ENCODE peak calls at places on chromosomes 12 and 14, in four cellular contexts. Y, E, K and F are unnamed samples.

GRCh38 chr12:70823182-70823976 is 97.2 kb downstream of the PTPRR start:
- DNase-seq in Y (no peak), K (no peak), E (no peak), F (no peak)

GRCh38 chr12:85580562-85581168 is 255.5 kb downstream of the RASSF9 start:
- DNase-seq in E (no peak), Y (no peak), K (no peak), F (no peak)

GRCh38 chr12:34595749-34596733 is 573.7 kb downstream of the ALG10 start:
- DNase-seq in E (peak; percentile 30), K (no peak), Y (peak; percentile 21), F (peak; percentile 0)

GRCh38 chr12:75658286-75658685 is 146.9 kb upstream of the KRR1 start:
- DNase-seq in K (no peak), E (no peak), Y (no peak), F (no peak)

GRCh38 chr14:100767003-100767787 is 40.5 kb downstream of the DLK1 start:
- DNase-seq in E (no peak), K (no peak), Y (no peak), F (no peak)

GRCh38 chr12:1501695-1502440 is 92.5 kb downstream of the FBXL14 start:
- DNase-seq in E (no peak), Y (no peak), K (no peak), F (no peak)

GRCh38 chr12:7324176-7324575 is 20.3 kb downstream of the ACSM4 start:
- DNase-seq in Y (no peak), K (no peak), E (no peak), F (no peak)

GRCh38 chr12:87428701-87429277 is 600.4 kb downstream of the C12orf50 start:
- DNase-seq in Y (no peak), K (no peak), E (no peak), F (no peak)

GRCh38 chr14:30957813-30958370 is 67.6 kb upstream of the AP4S1 start:
- DNase-seq in E (no peak), K (no peak), Y (no peak), F (no peak)

GRCh38 chr12:47833591-47834012 is 13.9 kb upstream of the HDAC7 start:
- DNase-seq in K (no peak), E (no peak), Y (no peak), F (no peak)

GRCh38 chr14:97010491-97011160 is 213.4 kb downstream of the VRK1 start:
- DNase-seq in E (no peak), Y (no peak), K (no peak), F (no peak)

GRCh38 chr12:79378496-79378895 is 312.3 kb downstream of the PAWR start:
- DNase-seq in K (peak; percentile 10), Y (no peak), E (no peak), F (no peak)

GRCh38 chr14:55450124-55450523 is 9.7 kb upstream of the TBPL2 start:
- DNase-seq in E (no peak), Y (no peak), K (no peak), F (no peak)

GRCh38 chr14:74846968-74847549 is 28.9 kb downstream of the PROX2 start:
- DNase-seq in E (no peak), K (peak; percentile 62), Y (no peak), F (no peak)

GRCh38 chr12:44317651-44318126 is 481.8 kb downstream of the TMEM117 start:
- DNase-seq in E (peak; percentile 37), Y (no peak), K (peak; percentile 35), F (no peak)

GRCh38 chr14:81571437-81571836 is 37.8 kb upstream of the SEL1L start:
- DNase-seq in K (no peak), E (no peak), Y (no peak), F (no peak)

GRCh38 chr12:6036509-6036908 is 88.0 kb downstream of the VWF start:
- DNase-seq in K (no peak), E (no peak), Y (no peak), F (no peak)

GRCh38 chr14:53596845-53597525 is 359.6 kb downstream of the BMP4 start:
- DNase-seq in Y (no peak), K (no peak), E (no peak), F (no peak)

GRCh38 chr12:52089491-52089890 is 10.0 kb downstream of the SMIM41 start:
- DNase-seq in Y (peak; percentile 36), E (no peak), K (no peak), F (no peak)

GRCh38 chr14:89241265-89241664 is 175.8 kb downstream of the FOXN3 start:
- DNase-seq in K (no peak), E (no peak), Y (no peak), F (no peak)

GRCh38 chr12:2925322-2925995 is 33.7 kb upstream of the TEAD4 start:
- DNase-seq in K (peak; percentile 32), E (no peak), Y (no peak), F (no peak)

GRCh38 chr14:55382483-55382882 is 29.1 kb downstream of the ATG14 start:
- DNase-seq in E (no peak), Y (no peak), K (peak; percentile 51), F (no peak)

GRCh38 chr14:67187210-67187609 is 2.0 kb upstream of the GARIN2 start:
- DNase-seq in E (no peak), K (peak; percentile 84), Y (no peak), F (no peak)

GRCh38 chr12:6437586-6437985 is 7.2 kb upstream of the CD27 start:
- DNase-seq in E (no peak), K (no peak), Y (no peak), F (no peak)

DNA sequence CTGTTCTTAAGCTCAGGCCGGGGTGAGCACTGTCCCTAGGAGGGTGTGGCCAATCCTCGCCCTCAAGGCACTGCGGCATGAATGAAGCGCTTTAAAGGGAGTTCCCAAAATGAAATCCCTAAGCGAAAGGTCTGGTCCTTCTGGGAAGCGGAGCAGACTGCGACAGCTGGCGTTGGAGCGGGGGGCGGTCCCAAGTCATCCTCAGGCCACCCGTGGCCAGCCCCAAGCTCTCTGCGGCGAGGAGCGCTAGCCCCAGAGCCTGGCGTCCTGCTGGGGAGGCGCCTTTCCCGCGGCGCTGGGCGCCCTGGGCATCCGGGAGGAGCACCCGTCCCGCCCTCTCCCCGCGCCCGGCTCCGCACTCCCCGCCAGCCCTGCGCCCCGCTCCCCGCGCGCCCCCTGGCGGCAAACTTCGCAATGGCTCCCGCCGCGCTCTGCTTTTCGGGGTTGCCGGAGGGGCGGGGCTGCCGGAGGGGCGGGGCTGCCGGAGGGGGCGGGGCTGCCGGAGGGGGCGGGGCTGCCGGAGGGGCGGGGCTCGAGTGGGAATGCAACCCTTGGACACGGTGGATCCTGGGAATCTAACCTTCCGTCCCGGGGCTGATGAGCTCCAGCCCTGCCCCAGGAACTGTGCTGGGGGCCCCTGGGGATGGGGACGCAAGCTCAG is 25.4 kb downstream of the ZBTB42 start:
- DNase-seq in Y (peak; percentile 100), E (peak; percentile 95), K (peak; percentile 66), F (peak; percentile 97)
- TF ChIP-seq CTCF in Y (peak; percentile 92), E (peak; percentile 95), K (peak; percentile 97), F (no peak)

GRCh38 chr14:50038398-50039119 is 77.8 kb downstream of the VCPKMT start:
- DNase-seq in Y (no peak), K (peak; percentile 99), E (no peak), F (no peak)
- TF ChIP-seq CTCF in Y (no peak), K (peak; percentile 52), E (no peak), F (no peak)

DNA sequence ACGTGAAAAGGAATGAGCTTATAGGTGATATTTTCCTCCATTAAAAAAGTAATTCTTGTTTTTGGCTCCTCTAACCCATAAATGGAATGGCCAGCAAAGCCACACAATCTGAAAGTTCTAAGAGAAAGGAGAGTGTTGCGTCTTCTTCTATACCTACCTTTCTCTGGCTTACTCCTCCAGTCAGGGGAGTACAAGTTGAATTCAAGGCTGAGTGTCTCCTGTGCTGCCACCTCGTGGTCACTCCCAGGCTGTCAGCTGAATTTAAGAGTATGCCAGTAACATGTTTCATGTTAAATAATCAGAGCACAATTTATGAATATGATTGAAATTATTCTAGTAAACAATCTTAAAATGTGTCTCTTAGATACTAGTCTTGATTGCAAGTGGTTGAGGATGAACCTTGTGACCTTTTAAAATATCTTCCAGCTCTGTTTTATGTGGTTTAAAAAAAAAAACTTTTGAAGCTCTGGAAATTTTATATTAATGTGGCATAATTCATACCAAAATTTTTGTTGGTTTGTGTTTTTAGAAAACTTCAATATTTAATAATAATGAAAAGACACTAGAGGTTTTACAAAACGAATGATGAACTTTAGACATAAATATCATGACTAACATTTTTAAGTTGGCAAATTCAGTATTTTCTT is 31.7 kb downstream of the PTHLH start:
- DNase-seq in E (peak; percentile 58), K (peak; percentile 69), Y (no peak), F (peak; percentile 40)
- TF ChIP-seq CTCF in E (peak; percentile 78), K (peak; percentile 95), Y (peak; percentile 62), F (peak; percentile 16)

GRCh38 chr14:103221781-103222358 is 98.6 kb downstream of the TNFAIP2 start:
- DNase-seq in K (no peak), Y (peak; percentile 47), E (no peak), F (no peak)

GRCh38 chr14:103217538-103217937 is 94.3 kb downstream of the TNFAIP2 start:
- DNase-seq in Y (no peak), E (no peak), K (no peak), F (no peak)

GRCh38 chr14:103220982-103221641 is 97.9 kb downstream of the TNFAIP2 start:
- DNase-seq in K (no peak), Y (no peak), E (no peak), F (no peak)

GRCh38 chr14:103216857-103217256 is 93.6 kb downstream of the TNFAIP2 start:
- DNase-seq in E (no peak), K (no peak), Y (no peak), F (no peak)

GRCh38 chr14:103220134-103220981 is 97.1 kb downstream of the TNFAIP2 start:
- DNase-seq in K (no peak), Y (peak; percentile 85), E (no peak), F (no peak)
- TF ChIP-seq CTCF in K (no peak), Y (no peak), E (no peak), F (no peak)

DNA sequence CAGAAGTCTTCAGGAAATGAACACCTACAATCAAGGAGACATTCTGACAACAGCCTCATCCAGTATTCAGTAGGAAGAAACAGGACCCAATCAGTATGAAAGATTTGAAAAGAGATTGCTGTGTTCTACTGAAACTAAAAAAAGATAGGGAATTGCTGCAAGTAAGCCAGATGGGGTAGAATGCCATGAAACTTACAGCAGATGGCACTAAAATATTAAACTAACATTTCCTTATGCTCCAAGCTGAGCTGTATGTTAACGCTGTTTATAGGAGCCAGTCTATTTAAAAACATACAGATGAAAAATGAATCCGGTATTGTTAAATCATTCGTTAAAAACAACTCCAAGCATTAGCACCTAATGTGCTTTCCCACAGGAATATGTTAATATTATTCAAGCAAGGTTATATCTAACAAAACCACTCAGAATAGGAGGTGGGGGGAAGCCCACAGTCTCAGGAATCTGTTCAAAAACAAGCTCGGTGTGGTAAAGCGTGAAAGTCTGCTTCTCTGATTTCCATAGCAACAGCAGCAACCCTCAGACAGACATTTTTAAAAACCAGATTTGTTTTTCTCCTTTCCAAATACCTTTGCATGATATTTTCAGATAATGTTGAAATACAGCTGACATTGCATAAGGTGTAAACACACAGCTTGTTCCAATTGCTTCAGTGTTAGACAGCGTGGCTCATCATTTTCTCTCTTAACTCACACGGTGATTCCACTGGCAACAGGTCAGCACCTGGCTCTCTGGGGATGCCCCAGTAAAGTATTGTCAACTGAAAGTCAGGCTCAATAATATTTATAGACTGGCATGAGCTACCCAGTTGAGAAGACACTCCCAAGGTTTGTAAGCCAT is 131.4 kb upstream of the CCDC175 start:
- DNase-seq in K (no peak), Y (no peak), E (no peak), F (no peak)
- TF ChIP-seq CTCF in K (no peak), Y (no peak), E (no peak), F (no peak)

DNA sequence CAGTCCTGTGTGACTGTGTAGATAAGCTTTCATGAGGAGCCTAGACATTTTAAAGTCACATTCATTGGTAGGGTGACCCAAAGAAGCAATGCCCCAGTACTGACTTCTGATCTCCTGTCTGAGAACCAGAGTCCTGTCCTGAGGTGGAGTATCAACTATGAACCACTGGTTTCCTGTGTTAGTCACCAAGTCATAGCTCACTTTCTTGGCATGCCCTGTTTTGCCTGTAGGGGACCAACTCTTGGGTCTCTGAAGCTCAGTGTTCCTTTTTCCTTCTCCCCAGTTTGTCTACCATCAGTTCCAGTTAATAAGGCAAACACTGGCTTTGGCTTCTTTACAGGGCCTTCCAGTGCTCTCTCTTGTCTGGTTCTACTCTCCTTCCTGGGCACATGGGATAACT is 97.4 kb downstream of the C12orf75 start:
- DNase-seq in Y (no peak), E (no peak), K (no peak), F (no peak)
- TF ChIP-seq CTCF in Y (no peak), E (no peak), K (peak; percentile 58), F (no peak)